ENCODE peak calls at places on chromosome 22, in eight cellular contexts. G is activated T-cell treated with anti-CD3 and anti-CD28 coated beads, Interleukin-2, amount 50 U/mL, for 72 hours; L is fibroblast of gingiva; M is NCI-H1436; F is GM10248; Y is stimulated activated CD4-positive, alpha-beta T cell treated with anti-CD3 and anti-CD28 coated beads, Interleukin-4, amount 100 ng/mL, for 1 hour; K is body of pancreas; Q is endodermal cell. T is an unnamed sample.

GRCh38 chr22:49815641-49816071 is 12.0 kb downstream of the BRD1 start:
- DNase-seq in G (no peak), L (no peak), M (no peak), F (no peak), Y (no peak), K (peak), Q (no peak), T (no peak)

GRCh38 chr22:31150615-31151014 is 9.4 kb upstream of the RNF185 start:
- DNase-seq in G (no peak), L (no peak), M (no peak), F (no peak), Y (no peak), K (no peak), Q (no peak), T (no peak)

GRCh38 chr22:32754413-32755041 is 47.0 kb upstream of the TIMP3 start:
- DNase-seq in G (no peak), L (no peak), M (no peak), F (no peak), Y (no peak), K (no peak), Q (no peak), T (no peak)

GRCh38 chr22:37267661-37268413 is 14.5 kb upstream of the CYTH4 start:
- DNase-seq in G (no peak), L (peak), M (no peak), F (no peak), Y (no peak), K (no peak), Q (peak), T (no peak)

GRCh38 chr22:38860291-38861169 is 11.5 kb downstream of the CBX6 start:
- DNase-seq in G (no peak), L (no peak), M (no peak), F (no peak), Y (peak), K (no peak), Q (peak), T (no peak)

GRCh38 chr22:39617342-39617741 is 46.8 kb downstream of the CACNA1I start:
- DNase-seq in G (peak), L (no peak), M (no peak), F (peak), Y (peak), K (no peak), Q (no peak), T (no peak)

GRCh38 chr22:50236731-50237409 is 8.0 kb downstream of the TUBGCP6 start:
- DNase-seq in G (no peak), L (no peak), M (no peak), F (no peak), Y (no peak), K (no peak), Q (peak), T (peak)

GRCh38 chr22:39288135-39288898 is 31.1 kb downstream of the RPL3 start:
- DNase-seq in G (no peak), L (no peak), M (no peak), F (no peak), Y (no peak), K (no peak), Q (no peak), T (no peak)

GRCh38 chr22:24845036-24845918 is 39.3 kb downstream of the SGSM1 start:
- DNase-seq in G (no peak), L (peak), M (no peak), F (no peak), Y (no peak), K (no peak), Q (no peak), T (no peak)

GRCh38 chr22:20131593-20131855 is at the start of gene ZDHHC8:
- DNase-seq in G (peak), L (peak), M (no peak), F (peak), Y (peak), K (peak), Q (no peak), T (no peak)

GRCh38 chr22:42879371-42880021 is 22.4 kb upstream of the ARFGAP3 start:
- DNase-seq in G (no peak), L (no peak), M (no peak), F (no peak), Y (no peak), K (peak), Q (no peak), T (peak)

GRCh38 chr22:17097062-17097461 is 12.3 kb downstream of the IL17RA start:
- DNase-seq in G (no peak), L (no peak), M (no peak), F (no peak), Y (no peak), K (no peak), Q (no peak), T (no peak)

GRCh38 chr22:29359469-29359868 is 28.9 kb downstream of the AP1B1 start:
- DNase-seq in G (no peak), L (peak), M (no peak), F (no peak), Y (no peak), K (peak), Q (peak), T (no peak)

GRCh38 chr22:30286813-30287625 is 2.3 kb downstream of the CASTOR1 start:
- DNase-seq in G (peak), L (no peak), M (peak), F (peak), Y (peak), K (peak), Q (peak), T (peak)

GRCh38 chr22:37681556-37682049 is 4.5 kb upstream of the NOL12 start:
- DNase-seq in G (peak), L (peak), M (peak), F (peak), Y (peak), K (peak), Q (peak), T (peak)

GRCh38 chr22:36673821-36674220 is 29.7 kb downstream of the CACNG2 start:
- DNase-seq in G (no peak), L (no peak), M (no peak), F (no peak), Y (no peak), K (no peak), Q (no peak), T (no peak)

GRCh38 chr22:49964493-49965290 is 4.1 kb downstream of the PIM3 start:
- DNase-seq in G (peak), L (no peak), M (no peak), F (no peak), Y (peak), K (peak), Q (peak), T (no peak)

GRCh38 chr22:45696227-45696626 is 24.6 kb downstream of the ATXN10 start:
- DNase-seq in G (no peak), L (no peak), M (no peak), F (peak), Y (no peak), K (no peak), Q (no peak), T (no peak)

GRCh38 chr22:28977481-28977971 is 84.1 kb downstream of the C22orf31 start:
- DNase-seq in G (no peak), L (peak), M (no peak), F (no peak), Y (no peak), K (peak), Q (no peak), T (no peak)

GRCh38 chr22:23574371-23574811 is 5.7 kb downstream of the IGLL1 start:
- DNase-seq in G (no peak), L (no peak), M (no peak), F (peak), Y (no peak), K (no peak), Q (peak), T (no peak)

GRCh38 chr22:26666035-26666338 is 8.6 kb downstream of the MIAT start:
- DNase-seq in G (no peak), L (peak), M (no peak), F (no peak), Y (no peak), K (no peak), Q (no peak), T (no peak)

GRCh38 chr22:45087802-45088201 is 75.9 kb upstream of the NUP50 start:
- DNase-seq in G (no peak), L (no peak), M (no peak), F (no peak), Y (no peak), K (no peak), Q (peak), T (no peak)

GRCh38 chr22:30823015-30823370 is 128.3 kb downstream of the OSBP2 start:
- DNase-seq in G (peak), L (no peak), M (no peak), F (no peak), Y (no peak), K (no peak), Q (peak), T (no peak)

GRCh38 chr22:40603088-40603605 is 33.4 kb downstream of the MRTFA start:
- DNase-seq in G (no peak), L (peak), M (no peak), F (no peak), Y (no peak), K (peak), Q (no peak), T (no peak)

GRCh38 chr22:26214466-26214865 is 45.2 kb downstream of the SEZ6L start:
- DNase-seq in G (no peak), L (no peak), M (no peak), F (no peak), Y (no peak), K (no peak), Q (no peak), T (no peak)

GRCh38 chr22:19480789-19481188 is 1.1 kb downstream of the CDC45 start:
- DNase-seq in G (no peak), L (no peak), M (no peak), F (no peak), Y (no peak), K (no peak), Q (no peak), T (no peak)

GRCh38 chr22:24059121-24059520 is 48.0 kb downstream of the CABIN1 start:
- DNase-seq in G (no peak), L (peak), M (no peak), F (no peak), Y (no peak), K (no peak), Q (no peak), T (no peak)

GRCh38 chr22:37842015-37842793 is 1.9 kb downstream of the ANKRD54 start:
- DNase-seq in G (no peak), L (no peak), M (no peak), F (no peak), Y (no peak), K (peak), Q (no peak), T (no peak)

GRCh38 chr22:50191041-50191740 is 5.5 kb downstream of the TRABD start:
- DNase-seq in G (peak), L (no peak), M (no peak), F (peak), Y (peak), K (peak), Q (no peak), T (no peak)

GRCh38 chr22:50034126-50035081 is 21.8 kb upstream of the IL17REL start:
- DNase-seq in G (no peak), L (no peak), M (no peak), F (no peak), Y (no peak), K (no peak), Q (no peak), T (no peak)

GRCh38 chr22:45807156-45807915 is 135.7 kb downstream of the ATXN10 start:
- DNase-seq in G (no peak), L (no peak), M (no peak), F (no peak), Y (no peak), K (no peak), Q (no peak), T (no peak)

GRCh38 chr22:29617922-29618629 is 14.6 kb downstream of the NF2 start:
- DNase-seq in G (no peak), L (peak), M (no peak), F (peak), Y (no peak), K (no peak), Q (no peak), T (no peak)

GRCh38 chr22:39180566-39180965 is 28.1 kb upstream of the CBX7 start:
- DNase-seq in G (no peak), L (no peak), M (no peak), F (no peak), Y (no peak), K (no peak), Q (no peak), T (no peak)

GRCh38 chr22:44753189-44754042 is 1.0 kb downstream of the ARHGAP8 start:
- DNase-seq in G (no peak), L (peak), M (no peak), F (no peak), Y (no peak), K (peak), Q (peak), T (no peak)

GRCh38 chr22:49687333-49687732 is 140.3 kb downstream of the BRD1 start:
- DNase-seq in G (no peak), L (no peak), M (no peak), F (no peak), Y (no peak), K (no peak), Q (peak), T (no peak)

GRCh38 chr22:36445158-36445668 is 36.2 kb downstream of the TXN2 start:
- DNase-seq in G (no peak), L (peak), M (no peak), F (no peak), Y (no peak), K (no peak), Q (peak), T (peak)

GRCh38 chr22:49803134-49803533 is 24.5 kb downstream of the BRD1 start:
- DNase-seq in G (no peak), L (peak), M (no peak), F (no peak), Y (no peak), K (no peak), Q (no peak), T (no peak)

GRCh38 chr22:34886812-34887211 is 179.1 kb upstream of the ISX start:
- DNase-seq in G (no peak), L (no peak), M (no peak), F (no peak), Y (no peak), K (no peak), Q (no peak), T (no peak)

GRCh38 chr22:23035557-23036277 is 34.6 kb upstream of the GNAZ start:
- DNase-seq in G (peak), L (no peak), M (no peak), F (peak), Y (peak), K (no peak), Q (no peak), T (no peak)